ENCODE peak calls at places on chromosomes 4 and X, in nine cellular contexts. One of them, this sample, is unnamed.

GRCh38 chr4:99723555-99724450 is 66.2 kb upstream of the C4orf54 start:
- DNase-seq in DND-41: no peak
- DNase-seq in lower leg skin: no peak
- DNase-seq in cardiac muscle cell: peak; percentile 74
- DNase-seq in OCI-LY7: no peak
- DNase-seq in HFF-Myc: peak; percentile 14
- DNase-seq in fibroblast of mammary gland: peak; percentile 75
- DNase-seq in gastrocnemius medialis: peak; percentile 83
- DNase-seq in AG09309: peak; percentile 10
- DNase-seq in this sample: peak; percentile 65

GRCh38 chrX:38627683-38628082 is 66.3 kb downstream of the TSPAN7 start:
- DNase-seq in cardiac muscle cell: peak; percentile 7
- DNase-seq in lower leg skin: no peak
- DNase-seq in DND-41: peak; percentile 37
- DNase-seq in gastrocnemius medialis: no peak
- DNase-seq in AG09309: no peak
- DNase-seq in fibroblast of mammary gland: peak; percentile 36
- DNase-seq in HFF-Myc: no peak
- DNase-seq in OCI-LY7: peak; percentile 31
- DNase-seq in this sample: no peak

GRCh38 chr4:15653864-15654391 is 1.2 kb downstream of the FBXL5 start:
- DNase-seq in DND-41: peak; percentile 31
- DNase-seq in fibroblast of mammary gland: peak; percentile 57
- DNase-seq in OCI-LY7: peak; percentile 64
- DNase-seq in lower leg skin: no peak
- DNase-seq in gastrocnemius medialis: no peak
- DNase-seq in cardiac muscle cell: peak; percentile 83
- DNase-seq in AG09309: peak; percentile 13
- DNase-seq in HFF-Myc: no peak
- DNase-seq in this sample: no peak

GRCh38 chr4:28508649-28509048 is 1648.0 kb downstream of the STIM2 start:
- DNase-seq in OCI-LY7: no peak
- DNase-seq in lower leg skin: no peak
- DNase-seq in gastrocnemius medialis: no peak
- DNase-seq in HFF-Myc: no peak
- DNase-seq in DND-41: no peak
- DNase-seq in fibroblast of mammary gland: peak; percentile 5
- DNase-seq in AG09309: no peak
- DNase-seq in cardiac muscle cell: no peak
- DNase-seq in this sample: no peak

GRCh38 chrX:78168065-78168464 is 28.6 kb upstream of the TAF9B start:
- DNase-seq in OCI-LY7: no peak
- DNase-seq in lower leg skin: no peak
- DNase-seq in gastrocnemius medialis: no peak
- DNase-seq in HFF-Myc: no peak
- DNase-seq in cardiac muscle cell: peak; percentile 6
- DNase-seq in DND-41: no peak
- DNase-seq in fibroblast of mammary gland: peak; percentile 0
- DNase-seq in AG09309: no peak
- DNase-seq in this sample: no peak

GRCh38 chr4:111988514-111988913 is 156.7 kb upstream of the FAM241A start:
- DNase-seq in DND-41: no peak
- DNase-seq in AG09309: no peak
- DNase-seq in OCI-LY7: no peak
- DNase-seq in gastrocnemius medialis: no peak
- DNase-seq in lower leg skin: no peak
- DNase-seq in cardiac muscle cell: no peak
- DNase-seq in fibroblast of mammary gland: no peak
- DNase-seq in HFF-Myc: no peak
- DNase-seq in this sample: no peak

GRCh38 chr4:105748222-105748621 is 39.6 kb downstream of the GSTCD start:
- DNase-seq in lower leg skin: no peak
- DNase-seq in OCI-LY7: no peak
- DNase-seq in DND-41: no peak
- DNase-seq in gastrocnemius medialis: no peak
- DNase-seq in fibroblast of mammary gland: no peak
- DNase-seq in AG09309: no peak
- DNase-seq in HFF-Myc: no peak
- DNase-seq in cardiac muscle cell: no peak
- DNase-seq in this sample: no peak

GRCh38 chr4:114659386-114660008 is 60.9 kb downstream of the UGT8 start:
- DNase-seq in DND-41: peak; percentile 38
- DNase-seq in cardiac muscle cell: peak; percentile 76
- DNase-seq in HFF-Myc: peak; percentile 58
- DNase-seq in lower leg skin: no peak
- DNase-seq in gastrocnemius medialis: no peak
- DNase-seq in AG09309: peak; percentile 28
- DNase-seq in OCI-LY7: peak; percentile 80
- DNase-seq in fibroblast of mammary gland: peak; percentile 71
- DNase-seq in this sample: no peak

GRCh38 chr4:145012841-145013240 is 85.2 kb downstream of the ANAPC10 start:
- DNase-seq in DND-41: no peak
- DNase-seq in lower leg skin: no peak
- DNase-seq in AG09309: no peak
- DNase-seq in OCI-LY7: no peak
- DNase-seq in HFF-Myc: peak; percentile 39
- DNase-seq in cardiac muscle cell: peak; percentile 81
- DNase-seq in fibroblast of mammary gland: peak; percentile 67
- DNase-seq in gastrocnemius medialis: no peak
- DNase-seq in this sample: peak; percentile 15

GRCh38 chr4:57460967-57461366 is 350.8 kb upstream of the IGFBP7 start:
- DNase-seq in cardiac muscle cell: no peak
- DNase-seq in DND-41: no peak
- DNase-seq in gastrocnemius medialis: no peak
- DNase-seq in AG09309: no peak
- DNase-seq in lower leg skin: no peak
- DNase-seq in fibroblast of mammary gland: no peak
- DNase-seq in HFF-Myc: no peak
- DNase-seq in OCI-LY7: no peak
- DNase-seq in this sample: no peak

GRCh38 chrX:9291666-9292065 is 173.2 kb upstream of the TBL1X start:
- DNase-seq in cardiac muscle cell: no peak
- DNase-seq in lower leg skin: no peak
- DNase-seq in fibroblast of mammary gland: no peak
- DNase-seq in gastrocnemius medialis: no peak
- DNase-seq in DND-41: no peak
- DNase-seq in HFF-Myc: no peak
- DNase-seq in OCI-LY7: no peak
- DNase-seq in AG09309: no peak
- DNase-seq in this sample: no peak

GRCh38 chrX:40383360-40383759 is 197.4 kb upstream of the ATP6AP2 start:
- DNase-seq in AG09309: no peak
- DNase-seq in lower leg skin: no peak
- DNase-seq in HFF-Myc: no peak
- DNase-seq in OCI-LY7: no peak
- DNase-seq in fibroblast of mammary gland: no peak
- DNase-seq in DND-41: no peak
- DNase-seq in gastrocnemius medialis: no peak
- DNase-seq in cardiac muscle cell: no peak
- DNase-seq in this sample: no peak

GRCh38 chrX:11704725-11705495 is 39.2 kb upstream of the ARHGAP6 start:
- DNase-seq in lower leg skin: no peak
- DNase-seq in cardiac muscle cell: peak; percentile 41
- DNase-seq in DND-41: no peak
- DNase-seq in fibroblast of mammary gland: peak; percentile 32
- DNase-seq in AG09309: no peak
- DNase-seq in HFF-Myc: no peak
- DNase-seq in OCI-LY7: no peak
- DNase-seq in gastrocnemius medialis: no peak
- DNase-seq in this sample: no peak

GRCh38 chr4:146550161-146550560 is 28.4 kb upstream of the SLC10A7 start:
- DNase-seq in gastrocnemius medialis: no peak
- DNase-seq in cardiac muscle cell: no peak
- DNase-seq in HFF-Myc: no peak
- DNase-seq in fibroblast of mammary gland: no peak
- DNase-seq in lower leg skin: no peak
- DNase-seq in OCI-LY7: no peak
- DNase-seq in AG09309: no peak
- DNase-seq in DND-41: no peak
- DNase-seq in this sample: no peak

GRCh38 chr4:146548443-146548842 is 26.7 kb upstream of the SLC10A7 start:
- DNase-seq in DND-41: no peak
- DNase-seq in gastrocnemius medialis: no peak
- DNase-seq in OCI-LY7: no peak
- DNase-seq in cardiac muscle cell: no peak
- DNase-seq in AG09309: no peak
- DNase-seq in fibroblast of mammary gland: no peak
- DNase-seq in HFF-Myc: no peak
- DNase-seq in lower leg skin: no peak
- DNase-seq in this sample: no peak

GRCh38 chr4:146545102-146545501 is 23.4 kb upstream of the SLC10A7 start:
- DNase-seq in OCI-LY7: peak; percentile 27
- DNase-seq in gastrocnemius medialis: no peak
- DNase-seq in cardiac muscle cell: peak; percentile 43
- DNase-seq in AG09309: no peak
- DNase-seq in DND-41: no peak
- DNase-seq in lower leg skin: no peak
- DNase-seq in HFF-Myc: no peak
- DNase-seq in fibroblast of mammary gland: peak; percentile 49
- DNase-seq in this sample: no peak
- TF ChIP-seq CTCF in OCI-LY7: peak; percentile 73
- TF ChIP-seq CTCF in gastrocnemius medialis: no peak
- TF ChIP-seq CTCF in cardiac muscle cell: peak; percentile 40
- TF ChIP-seq CTCF in AG09309: peak; percentile 46
- TF ChIP-seq CTCF in DND-41: no peak
- TF ChIP-seq CTCF in lower leg skin: no peak
- TF ChIP-seq CTCF in HFF-Myc: peak; percentile 51
- TF ChIP-seq CTCF in fibroblast of mammary gland: peak; percentile 56
- TF ChIP-seq CTCF in this sample: peak; percentile 61

DNA sequence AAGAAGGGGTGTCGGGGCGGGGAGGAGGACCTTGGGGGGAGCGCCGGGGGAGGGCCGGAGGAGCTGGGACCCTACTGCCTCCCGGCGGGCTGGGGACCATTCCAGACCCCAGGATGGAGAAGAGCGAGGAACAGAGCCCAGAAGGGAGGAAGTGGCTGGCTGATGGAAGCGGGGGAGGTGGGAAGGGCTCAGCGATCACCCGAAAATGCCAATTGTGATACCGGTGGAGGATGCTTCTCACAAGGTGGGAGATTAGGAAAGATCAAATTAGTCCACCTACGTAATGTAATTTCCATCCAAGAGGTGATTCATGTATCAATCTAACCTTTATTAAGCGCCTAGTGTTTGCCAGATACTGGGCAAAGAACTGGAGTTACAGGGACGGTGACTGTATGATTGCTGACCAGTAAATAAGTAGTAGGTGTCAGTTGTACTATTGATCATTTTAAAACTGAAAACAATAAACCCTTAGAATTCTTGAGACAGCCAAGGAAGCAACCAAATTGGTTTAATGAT is 456 bp upstream of the RAI2 start:
- DNase-seq in fibroblast of mammary gland: no peak
- DNase-seq in AG09309: no peak
- DNase-seq in HFF-Myc: no peak
- DNase-seq in OCI-LY7: no peak
- DNase-seq in lower leg skin: no peak
- DNase-seq in gastrocnemius medialis: no peak
- DNase-seq in cardiac muscle cell: no peak
- DNase-seq in DND-41: no peak
- DNase-seq in this sample: no peak
- H3K4me3 ChIP-seq in fibroblast of mammary gland: no peak overlapping the region
- H3K4me3 ChIP-seq in AG09309: no peak overlapping the region
- H3K4me3 ChIP-seq in HFF-Myc: no peak overlapping the region
- H3K4me3 ChIP-seq in OCI-LY7: no peak overlapping the region
- H3K4me3 ChIP-seq in lower leg skin: no peak overlapping the region
- H3K4me3 ChIP-seq in gastrocnemius medialis: peak overlapping the region; percentile 55
- H3K4me3 ChIP-seq in cardiac muscle cell: peak overlapping the region; percentile 36
- H3K4me3 ChIP-seq in DND-41: no peak overlapping the region
- H3K4me3 ChIP-seq in this sample: no peak overlapping the region

GRCh38 chr4:36269116-36269515 is 12.3 kb upstream of the DTHD1 start:
- DNase-seq in OCI-LY7: no peak
- DNase-seq in cardiac muscle cell: no peak
- DNase-seq in HFF-Myc: no peak
- DNase-seq in DND-41: peak; percentile 38
- DNase-seq in gastrocnemius medialis: no peak
- DNase-seq in AG09309: no peak
- DNase-seq in fibroblast of mammary gland: no peak
- DNase-seq in lower leg skin: no peak
- DNase-seq in this sample: no peak

GRCh38 chr4:36267491-36268254 is 13.7 kb upstream of the DTHD1 start:
- DNase-seq in cardiac muscle cell: no peak
- DNase-seq in DND-41: no peak
- DNase-seq in HFF-Myc: no peak
- DNase-seq in lower leg skin: no peak
- DNase-seq in AG09309: no peak
- DNase-seq in fibroblast of mammary gland: no peak
- DNase-seq in gastrocnemius medialis: no peak
- DNase-seq in OCI-LY7: no peak
- DNase-seq in this sample: no peak

GRCh38 chr4:36269533-36269932 is 11.9 kb upstream of the DTHD1 start:
- DNase-seq in AG09309: no peak
- DNase-seq in cardiac muscle cell: no peak
- DNase-seq in gastrocnemius medialis: no peak
- DNase-seq in lower leg skin: no peak
- DNase-seq in HFF-Myc: no peak
- DNase-seq in fibroblast of mammary gland: no peak
- DNase-seq in OCI-LY7: no peak
- DNase-seq in DND-41: no peak
- DNase-seq in this sample: no peak

GRCh38 chr4:36260714-36261113 is 16.4 kb upstream of the ARAP2 start:
- DNase-seq in HFF-Myc: no peak
- DNase-seq in DND-41: no peak
- DNase-seq in gastrocnemius medialis: no peak
- DNase-seq in AG09309: no peak
- DNase-seq in OCI-LY7: no peak
- DNase-seq in fibroblast of mammary gland: no peak
- DNase-seq in cardiac muscle cell: no peak
- DNase-seq in lower leg skin: no peak
- DNase-seq in this sample: no peak

GRCh38 chr4:36264205-36264826 is 17.1 kb upstream of the DTHD1 start:
- DNase-seq in HFF-Myc: no peak
- DNase-seq in OCI-LY7: no peak
- DNase-seq in lower leg skin: no peak
- DNase-seq in DND-41: no peak
- DNase-seq in AG09309: no peak
- DNase-seq in cardiac muscle cell: no peak
- DNase-seq in fibroblast of mammary gland: no peak
- DNase-seq in gastrocnemius medialis: no peak
- DNase-seq in this sample: no peak
- TF ChIP-seq CTCF in HFF-Myc: no peak
- TF ChIP-seq CTCF in OCI-LY7: no peak
- TF ChIP-seq CTCF in lower leg skin: no peak
- TF ChIP-seq CTCF in DND-41: no peak
- TF ChIP-seq CTCF in AG09309: no peak
- TF ChIP-seq CTCF in cardiac muscle cell: no peak
- TF ChIP-seq CTCF in fibroblast of mammary gland: no peak
- TF ChIP-seq CTCF in gastrocnemius medialis: no peak
- TF ChIP-seq CTCF in this sample: no peak

DNA sequence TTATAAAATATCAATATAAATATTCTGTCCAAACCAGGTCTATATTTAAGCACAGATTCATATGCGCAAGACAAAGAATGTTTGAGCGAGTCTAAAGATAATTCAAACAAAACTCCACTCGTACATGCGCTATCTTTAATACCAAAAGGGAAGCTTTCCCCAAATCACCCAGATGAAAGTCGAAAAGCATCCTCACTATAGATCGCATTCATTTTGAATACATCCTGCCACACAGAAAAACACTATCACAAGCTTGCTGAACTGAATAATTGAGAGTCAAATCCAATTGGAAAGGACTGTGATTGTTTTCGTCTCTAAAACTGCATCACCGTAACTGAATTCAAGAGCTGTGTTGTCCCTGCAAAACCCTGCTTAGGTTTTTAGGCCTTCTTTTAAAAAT is 685 bp downstream of the TASL start:
- DNase-seq in lower leg skin: no peak
- DNase-seq in cardiac muscle cell: no peak
- DNase-seq in OCI-LY7: no peak
- DNase-seq in DND-41: no peak
- DNase-seq in HFF-Myc: no peak
- DNase-seq in fibroblast of mammary gland: no peak
- DNase-seq in gastrocnemius medialis: no peak
- DNase-seq in AG09309: no peak
- DNase-seq in this sample: no peak
- H3K4me3 ChIP-seq in lower leg skin: no peak overlapping the region
- H3K4me3 ChIP-seq in cardiac muscle cell: no peak overlapping the region
- H3K4me3 ChIP-seq in OCI-LY7: peak overlapping the region; percentile 60
- H3K4me3 ChIP-seq in DND-41: peak overlapping the region; percentile 58
- H3K4me3 ChIP-seq in HFF-Myc: no peak overlapping the region
- H3K4me3 ChIP-seq in fibroblast of mammary gland: no peak overlapping the region
- H3K4me3 ChIP-seq in gastrocnemius medialis: no peak overlapping the region
- H3K4me3 ChIP-seq in AG09309: no peak overlapping the region
- H3K4me3 ChIP-seq in this sample: peak overlapping the region; percentile 19

This sample was measured in epithelial cell of proximal tubule.